ENCODE peak calls at places on chromosomes 13 and 19, in four cellular contexts. R, N, O and D are unnamed samples.

GRCh38 chr13:51244637-51245405 is 22.6 kb downstream of the FAM124A start:
- DNase-seq in R (no peak), O (peak; percentile 65), N (no peak), D (no peak)

GRCh38 chr13:108190897-108191296 is 24.4 kb downstream of the LIG4 start:
- DNase-seq in R (no peak), N (no peak), O (no peak), D (no peak)

GRCh38 chr13:99086869-99087129 is 108.9 kb upstream of the DOCK9 start:
- DNase-seq in O (peak; percentile 43), N (no peak), R (peak; percentile 31), D (no peak)

GRCh38 chr13:47332149-47332548 is 435.3 kb upstream of the HTR2A start:
- DNase-seq in R (no peak), O (no peak), N (no peak), D (no peak)

GRCh38 chr19:48578891-48579290 is 26.9 kb downstream of the SULT2B1 start:
- DNase-seq in O (no peak), R (no peak), N (no peak), D (no peak)

GRCh38 chr13:81874681-81875661 is 1534.0 kb upstream of the SPRY2 start:
- DNase-seq in O (peak; percentile 93), N (no peak), R (no peak), D (no peak)

GRCh38 chr13:63274772-63275171 is 1859.1 kb upstream of the PCDH20 start:
- DNase-seq in O (no peak), R (no peak), N (no peak), D (no peak)

GRCh38 chr19:19580417-19580816 is 38.1 kb downstream of the PBX4 start:
- DNase-seq in R (no peak), O (no peak), N (no peak), D (no peak)

GRCh38 chr19:49896863-49897621 is at the start of gene IL4I1:
- DNase-seq in R (no peak), N (peak; percentile 75), O (no peak), D (no peak)

GRCh38 chr19:12867120-12868099 is 13.8 kb downstream of the DNASE2 start:
- DNase-seq in N (no peak), O (peak; percentile 94), R (peak; percentile 90), D (peak; percentile 57)

GRCh38 chr19:17467471-17468301 is 2.6 kb upstream of the SLC27A1 start:
- DNase-seq in O (no peak), N (no peak), R (no peak), D (no peak)

GRCh38 chr19:17470204-17470841 is at the start of gene SLC27A1:
- DNase-seq in R (peak; percentile 99), N (peak; percentile 87), O (peak; percentile 99), D (peak; percentile 99)

GRCh38 chr19:17468302-17469091 is 1.8 kb upstream of the SLC27A1 start:
- DNase-seq in R (no peak), O (no peak), N (no peak), D (peak; percentile 45)

GRCh38 chr19:17469371-17470203 is 737 bp upstream of the SLC27A1 start:
- DNase-seq in N (peak; percentile 94), O (peak; percentile 97), R (peak; percentile 95), D (peak; percentile 95)

GRCh38 chr19:17469092-17469370 is 1.3 kb upstream of the SLC27A1 start:
- DNase-seq in R (no peak), O (no peak), N (no peak), D (no peak)
- H3K27ac ChIP-seq in R (peak overlapping the region; percentile 71), O (no peak overlapping the region), N (peak overlapping the region; percentile 63), D (peak overlapping the region; percentile 89)

DNA sequence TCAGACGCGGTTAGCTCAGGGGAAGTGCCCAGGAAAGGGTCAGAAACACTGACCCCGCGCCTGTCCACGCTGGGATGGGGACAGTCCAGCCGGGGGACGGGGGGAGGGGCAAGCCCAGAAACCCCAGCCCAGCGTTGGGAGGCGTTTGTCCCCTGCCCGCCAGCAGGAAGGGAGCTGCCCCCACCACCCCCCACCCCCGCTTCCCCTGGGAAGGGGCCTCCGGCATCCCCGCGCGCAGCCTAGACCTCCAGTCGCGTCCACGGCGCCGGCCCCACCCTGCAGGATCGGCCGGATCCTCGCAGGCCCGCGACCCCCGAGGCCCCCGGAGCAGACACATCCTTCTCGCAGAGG is 274 bp downstream of the GIPC1 start:
- DNase-seq in R (no peak), N (no peak), O (no peak), D (no peak)
- H3K27ac ChIP-seq in R (no peak overlapping the region), N (peak overlapping the region; percentile 37), O (no peak overlapping the region), D (peak overlapping the region; percentile 65)

DNA sequence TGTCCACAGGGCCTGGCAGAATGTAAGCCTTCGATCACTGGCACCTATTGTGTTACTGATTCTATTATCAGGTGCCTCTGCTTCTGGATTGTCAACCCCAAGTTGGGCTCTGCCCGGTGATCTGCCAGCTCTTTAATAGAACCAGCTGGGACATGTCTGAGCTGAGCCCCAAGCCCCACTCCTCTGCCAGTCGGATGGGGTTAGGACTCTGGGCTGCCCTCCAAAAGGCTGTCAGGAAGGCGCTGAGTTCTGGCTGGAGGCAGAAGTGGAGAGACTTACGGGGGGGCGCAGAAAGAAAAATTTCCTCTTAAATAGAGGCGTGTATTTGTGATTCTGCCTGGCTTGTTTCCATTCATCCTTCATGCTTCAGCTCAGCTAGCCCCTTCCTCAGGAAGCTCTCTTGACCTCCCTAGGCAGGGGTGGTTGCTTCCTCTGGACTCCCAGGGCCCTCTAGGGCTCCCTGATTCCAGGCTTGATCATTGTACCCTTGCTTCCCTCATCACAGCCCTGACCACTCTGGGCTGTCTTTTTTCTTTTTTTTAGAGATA is 976 bp upstream of the KCNK6 start:
- DNase-seq in R (no peak), N (no peak), O (no peak), D (peak; percentile 33)
- H3K27ac ChIP-seq in R (no peak overlapping the region), N (no peak overlapping the region), O (no peak overlapping the region), D (peak overlapping the region; percentile 3)

GRCh38 chr19:40701758-40702157 is 11.3 kb upstream of the NUMBL start:
- DNase-seq in O (no peak), N (no peak), R (no peak), D (no peak)
- H3K27ac ChIP-seq in O (no peak overlapping the region), N (no peak overlapping the region), R (no peak overlapping the region), D (no peak overlapping the region)